ENCODE peak calls at places on chromosomes 2 and 18, in seven cellular contexts. One of them, this sample, is unnamed. For H3K4me1 and H3K9me3, the result is how much of the 10 kb centered on the place peaks cover.

GRCh38 chr2:43129676-43130547 is 96.5 kb downstream of the ZFP36L2 start:
- DNase-seq in right lobe of liver: peak
- DNase-seq in OCI-LY7: no peak
- DNase-seq in left ventricle myocardium inferior: peak
- DNase-seq in ovary: no peak
- DNase-seq in effector memory CD4-positive, alpha-beta T cell: peak
- DNase-seq in BE2C: no peak
- DNase-seq in this sample: no peak

GRCh38 chr2:121471571-121472464 is 58.9 kb upstream of the RNU4ATAC start:
- DNase-seq in right lobe of liver: no peak
- DNase-seq in ovary: no peak
- DNase-seq in effector memory CD4-positive, alpha-beta T cell: no peak
- DNase-seq in OCI-LY7: no peak
- DNase-seq in left ventricle myocardium inferior: no peak
- DNase-seq in BE2C: no peak
- DNase-seq in this sample: no peak

GRCh38 chr2:172090947-172091625 is 5.8 kb downstream of the DLX1 start:
- DNase-seq in OCI-LY7: no peak
- DNase-seq in BE2C: no peak
- DNase-seq in ovary: no peak
- DNase-seq in right lobe of liver: no peak
- DNase-seq in effector memory CD4-positive, alpha-beta T cell: no peak
- DNase-seq in left ventricle myocardium inferior: no peak
- DNase-seq in this sample: no peak

GRCh38 chr2:15588329-15588919 is 3.2 kb upstream of the DDX1 start:
- DNase-seq in ovary: peak
- DNase-seq in OCI-LY7: peak
- DNase-seq in effector memory CD4-positive, alpha-beta T cell: no peak
- DNase-seq in right lobe of liver: peak
- DNase-seq in left ventricle myocardium inferior: no peak
- DNase-seq in BE2C: peak
- DNase-seq in this sample: peak

GRCh38 chr2:203650860-203651613 is 55.4 kb upstream of the CD28 start:
- DNase-seq in BE2C: peak
- DNase-seq in OCI-LY7: peak
- DNase-seq in ovary: no peak
- DNase-seq in right lobe of liver: no peak
- DNase-seq in left ventricle myocardium inferior: no peak
- DNase-seq in effector memory CD4-positive, alpha-beta T cell: no peak
- DNase-seq in this sample: peak

GRCh38 chr18:79496237-79496977 is 100.7 kb downstream of the NFATC1 start:
- DNase-seq in right lobe of liver: no peak
- DNase-seq in effector memory CD4-positive, alpha-beta T cell: no peak
- DNase-seq in OCI-LY7: no peak
- DNase-seq in BE2C: no peak
- DNase-seq in ovary: no peak
- DNase-seq in left ventricle myocardium inferior: peak
- DNase-seq in this sample: no peak

GRCh38 chr2:141501743-141502142 is 629.1 kb downstream of the LRP1B start:
- DNase-seq in BE2C: no peak
- DNase-seq in OCI-LY7: no peak
- DNase-seq in ovary: no peak
- DNase-seq in left ventricle myocardium inferior: no peak
- DNase-seq in right lobe of liver: no peak
- DNase-seq in effector memory CD4-positive, alpha-beta T cell: no peak
- DNase-seq in this sample: no peak

GRCh38 chr2:43084699-43085091 is 141.7 kb downstream of the ZFP36L2 start:
- DNase-seq in BE2C: peak
- DNase-seq in effector memory CD4-positive, alpha-beta T cell: no peak
- DNase-seq in OCI-LY7: no peak
- DNase-seq in left ventricle myocardium inferior: peak
- DNase-seq in right lobe of liver: no peak
- DNase-seq in ovary: peak
- DNase-seq in this sample: no peak

GRCh38 chr2:136025057-136025973 is 39.9 kb upstream of the DARS1 start:
- DNase-seq in OCI-LY7: peak
- DNase-seq in effector memory CD4-positive, alpha-beta T cell: no peak
- DNase-seq in right lobe of liver: peak
- DNase-seq in left ventricle myocardium inferior: peak
- DNase-seq in ovary: peak
- DNase-seq in BE2C: peak
- DNase-seq in this sample: peak

GRCh38 chr18:37175727-37176126 is 346.8 kb downstream of the KIAA1328 start:
- DNase-seq in ovary: no peak
- DNase-seq in left ventricle myocardium inferior: no peak
- DNase-seq in BE2C: no peak
- DNase-seq in OCI-LY7: no peak
- DNase-seq in effector memory CD4-positive, alpha-beta T cell: no peak
- DNase-seq in right lobe of liver: no peak
- DNase-seq in this sample: no peak

GRCh38 chr2:220855296-220855695 is 716.8 kb downstream of the EPHA4 start:
- DNase-seq in effector memory CD4-positive, alpha-beta T cell: no peak
- DNase-seq in left ventricle myocardium inferior: no peak
- DNase-seq in BE2C: no peak
- DNase-seq in ovary: no peak
- DNase-seq in right lobe of liver: no peak
- DNase-seq in OCI-LY7: no peak
- DNase-seq in this sample: peak

GRCh38 chr2:122136071-122136470 is 380.6 kb downstream of the TSN start:
- DNase-seq in left ventricle myocardium inferior: no peak
- DNase-seq in OCI-LY7: peak
- DNase-seq in BE2C: peak
- DNase-seq in right lobe of liver: no peak
- DNase-seq in effector memory CD4-positive, alpha-beta T cell: no peak
- DNase-seq in ovary: no peak
- DNase-seq in this sample: peak

GRCh38 chr2:199465390-199465789 is 7.7 kb upstream of the SATB2 start:
- DNase-seq in BE2C: no peak
- DNase-seq in ovary: no peak
- DNase-seq in OCI-LY7: no peak
- DNase-seq in right lobe of liver: no peak
- DNase-seq in effector memory CD4-positive, alpha-beta T cell: no peak
- DNase-seq in left ventricle myocardium inferior: no peak
- DNase-seq in this sample: no peak

GRCh38 chr2:178527592-178527991 is 47.3 kb downstream of the PLEKHA3 start:
- DNase-seq in OCI-LY7: no peak
- DNase-seq in left ventricle myocardium inferior: no peak
- DNase-seq in right lobe of liver: no peak
- DNase-seq in BE2C: no peak
- DNase-seq in effector memory CD4-positive, alpha-beta T cell: no peak
- DNase-seq in ovary: no peak
- DNase-seq in this sample: no peak

GRCh38 chr2:237864940-237865622 is 5.7 kb downstream of the RAMP1 start:
- DNase-seq in BE2C: no peak
- DNase-seq in OCI-LY7: no peak
- DNase-seq in left ventricle myocardium inferior: no peak
- DNase-seq in effector memory CD4-positive, alpha-beta T cell: no peak
- DNase-seq in ovary: peak
- DNase-seq in right lobe of liver: no peak
- DNase-seq in this sample: no peak

GRCh38 chr2:105576050-105576439 is 168.7 kb upstream of the NCK2 start:
- DNase-seq in ovary: no peak
- DNase-seq in effector memory CD4-positive, alpha-beta T cell: no peak
- DNase-seq in BE2C: no peak
- DNase-seq in right lobe of liver: no peak
- DNase-seq in left ventricle myocardium inferior: no peak
- DNase-seq in OCI-LY7: no peak
- DNase-seq in this sample: no peak

DNA sequence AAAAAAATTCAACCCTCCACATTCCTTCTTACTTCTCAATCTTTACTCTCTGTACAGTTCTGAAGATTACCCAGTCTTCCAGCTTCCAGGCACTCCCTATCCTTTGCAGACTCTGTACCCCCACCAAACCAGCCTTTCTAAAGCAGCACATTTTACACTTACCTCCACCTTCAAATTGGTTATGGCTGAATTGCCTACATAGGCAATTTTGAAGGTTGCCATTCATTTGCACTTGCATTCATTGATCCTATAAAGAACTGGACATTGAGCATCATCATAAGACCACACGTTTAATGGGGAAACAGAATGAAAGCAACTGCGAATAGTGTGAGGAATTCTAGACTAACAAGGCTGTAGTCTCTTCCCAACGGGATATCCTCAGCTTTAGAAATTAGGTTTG is 233.4 kb downstream of the TRIB2 start:
- DNase-seq in left ventricle myocardium inferior: no peak
- DNase-seq in BE2C: no peak
- DNase-seq in OCI-LY7: no peak
- DNase-seq in effector memory CD4-positive, alpha-beta T cell: no peak
- DNase-seq in ovary: no peak
- DNase-seq in right lobe of liver: no peak
- DNase-seq in this sample: no peak
- H3K4me1 ChIP-seq in left ventricle myocardium inferior: under half
- H3K4me1 ChIP-seq in BE2C: under half
- H3K4me1 ChIP-seq in OCI-LY7: under half
- H3K4me1 ChIP-seq in effector memory CD4-positive, alpha-beta T cell: under half
- H3K4me1 ChIP-seq in ovary: under half
- H3K4me1 ChIP-seq in right lobe of liver: under half
- H3K4me1 ChIP-seq in this sample: under half

GRCh38 chr18:8706545-8706980 is 1.2 kb downstream of the MTCL1 start:
- DNase-seq in OCI-LY7: peak
- DNase-seq in left ventricle myocardium inferior: no peak
- DNase-seq in right lobe of liver: no peak
- DNase-seq in ovary: no peak
- DNase-seq in BE2C: no peak
- DNase-seq in effector memory CD4-positive, alpha-beta T cell: no peak
- DNase-seq in this sample: no peak

GRCh38 chr18:8707946-8708345 is 2.6 kb downstream of the MTCL1 start:
- DNase-seq in OCI-LY7: no peak
- DNase-seq in left ventricle myocardium inferior: no peak
- DNase-seq in effector memory CD4-positive, alpha-beta T cell: no peak
- DNase-seq in BE2C: no peak
- DNase-seq in ovary: no peak
- DNase-seq in right lobe of liver: no peak
- DNase-seq in this sample: no peak

GRCh38 chr18:8708670-8709069 is 3.3 kb downstream of the MTCL1 start:
- DNase-seq in effector memory CD4-positive, alpha-beta T cell: no peak
- DNase-seq in ovary: no peak
- DNase-seq in right lobe of liver: no peak
- DNase-seq in BE2C: no peak
- DNase-seq in OCI-LY7: peak
- DNase-seq in left ventricle myocardium inferior: no peak
- DNase-seq in this sample: no peak

GRCh38 chr18:8705941-8706544 is 687 bp downstream of the MTCL1 start:
- DNase-seq in effector memory CD4-positive, alpha-beta T cell: no peak
- DNase-seq in right lobe of liver: peak
- DNase-seq in OCI-LY7: peak
- DNase-seq in BE2C: no peak
- DNase-seq in left ventricle myocardium inferior: no peak
- DNase-seq in ovary: no peak
- DNase-seq in this sample: no peak

DNA sequence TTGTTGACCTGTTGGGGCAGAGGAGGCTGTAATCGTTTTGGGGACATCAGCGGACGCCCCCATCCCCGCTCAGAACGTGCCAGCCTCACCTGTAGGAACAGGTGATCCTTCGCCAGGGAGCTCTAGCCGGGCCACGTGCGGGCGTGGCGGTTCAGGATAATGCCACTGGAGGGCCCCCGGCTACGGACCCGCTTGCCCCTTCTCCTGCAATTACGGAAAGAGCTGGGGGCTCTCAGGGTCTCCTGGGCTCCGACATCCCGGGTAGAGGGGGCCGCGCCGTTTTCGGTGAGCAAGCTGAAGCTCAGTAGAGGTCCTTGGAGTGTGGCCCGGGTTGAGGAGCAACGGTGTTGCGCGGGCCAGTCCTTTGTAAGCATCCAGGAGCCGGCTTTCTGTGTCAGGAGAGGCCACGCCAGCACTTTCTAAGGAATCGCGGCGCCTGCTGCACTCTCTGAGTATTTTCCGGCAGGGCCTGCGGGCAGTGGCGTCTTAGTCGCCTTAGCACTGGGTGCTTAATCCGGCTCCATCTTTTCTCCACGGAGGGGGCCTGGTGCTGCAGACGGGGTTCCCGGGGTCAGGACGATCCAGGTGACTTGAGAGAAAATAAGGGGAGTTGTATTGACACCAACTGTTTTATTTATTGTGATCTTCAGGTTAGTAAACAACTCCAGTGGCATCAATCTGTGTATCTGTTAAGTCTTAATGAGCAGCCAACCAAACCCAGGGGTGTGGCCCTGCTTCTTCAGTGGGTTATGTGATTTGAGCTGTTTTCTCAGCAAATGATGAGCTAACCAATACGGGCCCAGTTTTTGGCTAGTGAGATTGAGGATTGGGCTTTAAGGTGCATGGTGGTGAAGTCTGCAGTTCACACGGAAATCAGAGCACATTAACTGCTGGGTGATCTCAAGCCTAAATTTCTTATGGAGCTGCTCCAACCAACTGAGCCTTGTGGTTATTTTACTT is 1.9 kb downstream of the MTCL1 start:
- DNase-seq in effector memory CD4-positive, alpha-beta T cell: no peak
- DNase-seq in ovary: peak
- DNase-seq in right lobe of liver: peak
- DNase-seq in OCI-LY7: peak
- DNase-seq in left ventricle myocardium inferior: no peak
- DNase-seq in BE2C: peak
- DNase-seq in this sample: no peak
- H3K4me3 ChIP-seq in effector memory CD4-positive, alpha-beta T cell: peak
- H3K4me3 ChIP-seq in ovary: peak
- H3K4me3 ChIP-seq in right lobe of liver: peak
- H3K4me3 ChIP-seq in OCI-LY7: peak
- H3K4me3 ChIP-seq in left ventricle myocardium inferior: peak
- H3K4me3 ChIP-seq in BE2C: peak
- H3K4me3 ChIP-seq in this sample: no peak

GRCh38 chr2:164692114-164692513 is 70.8 kb upstream of the GRB14 start:
- DNase-seq in OCI-LY7: no peak
- DNase-seq in left ventricle myocardium inferior: no peak
- DNase-seq in ovary: no peak
- DNase-seq in effector memory CD4-positive, alpha-beta T cell: no peak
- DNase-seq in BE2C: no peak
- DNase-seq in right lobe of liver: no peak
- DNase-seq in this sample: no peak
- H3K9me3 ChIP-seq in OCI-LY7: under half
- H3K9me3 ChIP-seq in left ventricle myocardium inferior: under half
- H3K9me3 ChIP-seq in ovary: under half
- H3K9me3 ChIP-seq in effector memory CD4-positive, alpha-beta T cell: under half
- H3K9me3 ChIP-seq in BE2C: under half
- H3K9me3 ChIP-seq in right lobe of liver: under half
- H3K9me3 ChIP-seq in this sample: under half

GRCh38 chr2:8494151-8494550 is 187.7 kb upstream of the ID2 start:
- DNase-seq in OCI-LY7: no peak
- DNase-seq in ovary: no peak
- DNase-seq in left ventricle myocardium inferior: no peak
- DNase-seq in right lobe of liver: no peak
- DNase-seq in effector memory CD4-positive, alpha-beta T cell: no peak
- DNase-seq in BE2C: no peak
- DNase-seq in this sample: no peak
- H3K4me1 ChIP-seq in OCI-LY7: under half
- H3K4me1 ChIP-seq in ovary: under half
- H3K4me1 ChIP-seq in left ventricle myocardium inferior: half or more
- H3K4me1 ChIP-seq in right lobe of liver: under half
- H3K4me1 ChIP-seq in effector memory CD4-positive, alpha-beta T cell: under half
- H3K4me1 ChIP-seq in BE2C: under half
- H3K4me1 ChIP-seq in this sample: under half